ENCODE peak calls at places on chromosomes 3 and 15, in six cellular contexts. D, E, O, A, G and J are unnamed samples.

GRCh38 chr15:63156708-63157065 is 590 bp downstream of the RPS27L start:
- DNase-seq in D (peak), O (peak), A (no peak), G (no peak), E (no peak), J (peak)

GRCh38 chr3:61345020-61345419 is 93.8 kb upstream of the FHIT start:
- DNase-seq in O (no peak), D (no peak), G (no peak), E (no peak), A (no peak), J (no peak)

GRCh38 chr15:95202569-95203349 is 971.4 kb downstream of the MCTP2 start:
- DNase-seq in G (no peak), O (peak), A (no peak), E (no peak), D (no peak), J (no peak)

GRCh38 chr3:37819591-37819990 is 42.1 kb upstream of the CTDSPL start:
- DNase-seq in G (no peak), E (no peak), A (no peak), D (no peak), O (no peak), J (no peak)

GRCh38 chr3:187725653-187726370 is 19.5 kb downstream of the BCL6 start:
- DNase-seq in E (no peak), G (no peak), O (no peak), A (no peak), D (no peak), J (no peak)

GRCh38 chr3:137709011-137709601 is 55.0 kb upstream of the SOX14 start:
- DNase-seq in A (no peak), D (peak), O (peak), E (no peak), G (no peak), J (no peak)

GRCh38 chr3:53890726-53891499 is 746 bp downstream of the SELENOK start:
- DNase-seq in G (no peak), E (no peak), D (peak), O (peak), A (peak), J (no peak)

GRCh38 chr15:64152507-64153387 is 1.2 kb downstream of the SNX22 start:
- DNase-seq in O (no peak), D (peak), E (no peak), G (no peak), A (peak), J (no peak)

GRCh38 chr3:12817341-12817705 is 20.8 kb downstream of the CAND2 start:
- DNase-seq in D (no peak), G (no peak), A (no peak), O (no peak), E (no peak), J (no peak)

GRCh38 chr15:75864213-75865059 is 21.2 kb downstream of the UBE2Q2 start:
- DNase-seq in A (no peak), G (no peak), O (no peak), E (no peak), D (no peak), J (no peak)

GRCh38 chr15:43776718-43777292 is at the start of gene ELL3:
- DNase-seq in D (peak), A (peak), O (peak), E (peak), G (peak), J (peak)

GRCh38 chr15:79522656-79523055 is 90.5 kb downstream of the MINAR1 start:
- DNase-seq in A (no peak), G (no peak), O (no peak), D (no peak), E (no peak), J (no peak)

GRCh38 chr3:154301556-154301955 is 22.7 kb downstream of the DHX36 start:
- DNase-seq in D (no peak), G (no peak), E (no peak), A (no peak), O (no peak), J (no peak)

GRCh38 chr3:154304936-154305335 is 19.4 kb downstream of the DHX36 start:
- DNase-seq in G (no peak), D (no peak), O (no peak), A (no peak), E (no peak), J (no peak)

GRCh38 chr3:154307363-154307762 is 16.9 kb downstream of the DHX36 start:
- DNase-seq in G (no peak), E (no peak), A (no peak), D (no peak), O (no peak), J (no peak)

GRCh38 chr3:154304116-154304786 is 20.0 kb downstream of the DHX36 start:
- DNase-seq in G (no peak), A (no peak), O (no peak), E (no peak), D (no peak), J (no peak)
- TF ChIP-seq CTCF in G (no peak), A (no peak), O (no peak), E (no peak), D (no peak), J (no peak)

DNA sequence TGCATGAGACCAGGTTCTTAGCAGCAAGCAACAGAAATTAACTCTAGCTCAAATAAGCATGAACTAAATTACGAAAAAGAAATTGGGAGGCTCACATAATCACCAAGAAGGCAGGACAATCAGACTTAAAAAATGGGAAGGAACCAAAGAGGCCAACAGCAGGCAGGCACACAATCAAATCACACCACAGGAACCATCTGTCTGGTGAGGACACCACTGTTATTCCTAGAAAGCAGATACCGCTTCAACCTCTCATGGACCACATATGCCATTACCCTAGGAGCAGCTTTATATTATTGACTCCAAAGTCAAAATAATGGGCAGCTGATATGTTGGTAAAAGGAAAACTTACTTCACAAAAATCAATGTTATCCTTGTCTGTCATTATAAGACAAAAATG is 51.6 kb downstream of the SUCLG2 start:
- DNase-seq in O (no peak), G (no peak), E (no peak), D (no peak), A (no peak), J (no peak)
- TF ChIP-seq CTCF in O (no peak), G (no peak), E (no peak), D (no peak), A (no peak), J (no peak)

GRCh38 chr15:66942649-66943390 is 122.6 kb upstream of the SMAD3 start:
- DNase-seq in D (no peak), A (peak), E (no peak), O (no peak), G (no peak), J (no peak)

GRCh38 chr15:66944121-66944520 is 121.3 kb upstream of the SMAD3 start:
- DNase-seq in E (no peak), G (no peak), A (peak), D (no peak), O (no peak), J (no peak)

GRCh38 chr15:66945286-66945685 is 120.1 kb upstream of the SMAD3 start:
- DNase-seq in D (no peak), G (no peak), O (no peak), A (no peak), E (no peak), J (no peak)

GRCh38 chr15:66941791-66942190 is 123.6 kb upstream of the SMAD3 start:
- DNase-seq in E (no peak), G (no peak), O (no peak), A (peak), D (no peak), J (no peak)

DNA sequence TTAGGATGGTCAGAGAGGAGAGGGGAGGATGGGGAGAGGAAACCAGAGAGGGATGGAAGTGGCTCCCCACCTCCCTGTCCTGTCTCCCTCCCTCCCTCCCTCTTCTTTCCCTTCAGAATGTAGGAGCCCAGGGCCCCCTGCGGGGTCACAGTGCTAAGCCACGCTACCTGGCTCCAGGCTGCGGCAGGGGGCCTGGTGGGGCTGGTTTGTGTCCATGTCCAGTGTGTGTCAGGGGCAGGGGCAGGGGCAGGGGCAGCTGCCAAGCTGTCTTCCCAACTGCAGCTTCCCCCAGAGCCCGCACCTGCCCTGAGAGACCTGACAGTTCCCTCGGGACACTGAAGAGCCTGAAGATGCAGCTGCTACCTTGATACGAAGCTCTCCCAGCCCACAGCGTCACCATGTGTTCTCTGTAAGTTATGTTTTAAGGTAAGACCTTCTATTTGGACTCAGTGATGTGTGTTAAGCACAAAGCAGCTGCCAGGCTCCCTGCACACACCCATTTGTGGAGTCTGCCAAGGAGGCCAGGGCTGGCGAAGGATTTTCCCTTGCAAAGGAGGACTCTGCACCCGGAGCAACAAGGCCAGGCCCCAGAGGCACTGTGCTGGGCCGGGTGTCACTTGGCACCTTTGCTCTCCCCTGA is 121.8 kb upstream of the SMAD3 start:
- DNase-seq in G (no peak), D (peak), A (peak), E (no peak), O (no peak), J (no peak)
- TF ChIP-seq CTCF in G (no peak), D (peak), A (no peak), E (no peak), O (no peak), J (no peak)

GRCh38 chr3:65251375-65251774 is 563.6 kb upstream of the ADAMTS9 start:
- DNase-seq in A (no peak), O (no peak), E (no peak), G (no peak), D (no peak), J (no peak)

GRCh38 chr3:65246561-65246960 is 558.8 kb upstream of the ADAMTS9 start:
- DNase-seq in A (no peak), E (no peak), D (no peak), O (no peak), G (no peak), J (no peak)

DNA sequence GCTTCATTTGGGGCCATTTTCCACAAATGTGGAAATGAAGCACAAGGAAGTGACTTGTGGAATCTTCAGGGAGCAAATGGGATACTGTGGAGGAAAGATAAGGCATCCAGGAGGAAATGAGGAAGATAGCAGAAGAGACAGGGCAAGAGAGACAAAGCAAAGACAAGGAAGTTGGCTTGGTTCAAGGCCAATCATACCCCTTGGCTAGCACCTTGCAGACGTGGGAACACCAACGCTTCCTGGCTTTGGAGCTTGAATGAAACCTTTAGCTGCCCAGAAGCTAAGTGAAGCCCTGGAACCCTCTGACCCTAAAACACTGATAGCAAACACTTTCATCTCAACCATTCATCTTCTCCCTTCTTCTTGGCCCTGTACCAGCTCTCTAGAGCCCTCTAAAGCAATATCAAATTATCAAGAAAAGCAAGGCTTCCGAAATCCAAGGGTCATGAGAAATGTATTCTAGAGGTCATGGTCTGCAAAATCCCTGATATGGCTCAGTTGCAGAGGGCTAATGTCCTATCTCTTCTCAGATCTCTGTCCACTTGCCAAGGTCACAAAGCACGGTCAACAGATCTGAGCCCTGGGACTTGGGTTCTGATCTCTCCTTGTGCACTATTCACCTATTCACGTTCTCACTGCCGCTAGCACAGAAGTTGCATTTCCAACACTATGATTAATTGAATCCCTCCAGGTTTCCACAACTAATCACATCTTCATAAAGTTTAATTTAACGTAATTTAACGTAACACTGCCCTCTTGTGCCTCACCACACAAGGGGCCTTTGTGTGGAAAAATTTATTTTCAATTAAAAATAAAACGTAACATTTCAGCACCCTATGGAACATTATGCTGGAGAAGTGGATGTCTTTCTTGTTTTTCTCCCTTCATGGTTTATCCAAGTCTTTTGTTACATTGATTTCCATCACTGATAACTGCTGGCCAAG is 557.6 kb upstream of the ADAMTS9 start:
- DNase-seq in O (no peak), A (no peak), G (no peak), D (no peak), E (no peak), J (no peak)
- TF ChIP-seq CTCF in O (peak), A (peak), G (no peak), D (peak), E (peak), J (peak)

DNA sequence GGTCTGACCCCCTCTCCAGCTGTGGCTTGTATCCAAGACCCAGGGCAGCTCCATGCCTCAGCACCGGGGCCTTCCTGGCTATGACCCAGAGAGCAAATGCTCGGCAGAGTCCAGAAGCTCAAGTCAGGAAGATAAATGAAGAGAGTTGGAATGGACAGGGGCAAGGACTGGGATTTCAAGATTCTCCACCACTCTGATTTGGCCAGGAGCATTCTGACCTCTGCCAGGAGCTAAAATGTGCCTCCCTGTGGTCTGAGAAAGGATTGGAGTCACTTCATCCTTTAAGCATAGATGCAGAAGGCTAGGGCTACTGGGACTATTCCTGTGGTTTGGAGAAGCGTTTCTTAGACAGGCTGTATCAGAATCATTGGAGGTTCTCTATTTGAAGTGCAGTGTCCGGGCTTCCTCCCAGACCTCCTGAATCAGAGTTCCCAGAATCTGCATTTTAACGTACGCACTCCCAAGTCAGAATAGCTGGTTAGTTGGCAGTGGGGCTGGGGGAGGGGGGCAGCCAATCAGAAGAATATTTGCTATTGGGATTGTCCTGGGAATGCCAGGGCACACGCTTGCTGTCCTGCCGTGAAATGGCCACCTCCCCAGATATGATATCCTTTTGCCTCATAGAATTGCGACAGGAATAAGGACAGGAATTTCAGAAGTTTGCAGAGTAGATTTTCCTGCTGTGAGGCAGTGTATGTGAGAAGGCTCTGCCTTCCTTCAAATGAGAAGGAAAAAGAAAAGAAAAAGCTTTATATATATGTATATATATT is 57.4 kb downstream of the HRH1 start:
- DNase-seq in D (no peak), O (no peak), G (no peak), E (no peak), A (no peak), J (no peak)
- TF ChIP-seq CTCF in D (no peak), O (peak), G (no peak), E (no peak), A (no peak), J (peak)

GRCh38 chr3:66220602-66221377 is at the start of gene SLC25A26:
- DNase-seq in A (peak), G (peak), D (peak), O (peak), E (peak), J (peak)
- TF ChIP-seq CTCF in A (no peak), G (no peak), D (no peak), O (no peak), E (no peak), J (no peak)

GRCh38 chr15:38864827-38865604 is 300.4 kb upstream of the RASGRP1 start:
- DNase-seq in E (peak), D (no peak), G (no peak), O (peak), A (peak), J (peak)
- TF ChIP-seq CTCF in E (no peak), D (no peak), G (no peak), O (peak), A (no peak), J (peak)

DNA sequence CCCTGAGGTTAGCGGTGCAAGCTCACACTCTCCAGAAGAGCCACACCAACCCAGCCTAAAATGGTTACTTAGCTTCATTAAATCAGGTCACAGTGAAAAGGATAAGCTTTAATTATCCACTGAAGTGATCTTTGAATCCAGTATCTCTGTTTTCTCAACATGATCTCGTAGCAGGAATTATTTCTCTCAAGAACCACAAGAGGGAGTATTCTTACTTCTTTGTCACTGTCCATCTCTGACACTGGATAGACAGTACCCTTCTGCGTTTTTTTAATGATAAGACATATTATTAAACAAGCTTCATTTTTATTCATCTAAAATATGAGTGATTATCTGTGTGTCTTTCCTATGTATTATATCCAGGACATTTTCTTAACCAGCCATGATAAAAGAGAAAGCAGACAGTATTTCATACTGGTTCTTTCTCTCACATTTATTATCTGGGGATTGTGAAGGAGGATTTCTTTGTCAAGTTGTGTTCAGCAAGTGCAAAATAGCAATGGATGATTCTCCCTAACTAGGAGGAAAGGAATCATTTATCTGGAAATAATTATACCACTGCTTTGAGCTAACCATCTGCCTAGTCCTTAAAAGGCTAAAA is 105.4 kb upstream of the CCDC54 start:
- DNase-seq in O (no peak), E (no peak), D (peak), A (no peak), G (no peak), J (no peak)
- TF ChIP-seq CTCF in O (peak), E (peak), D (peak), A (peak), G (no peak), J (peak)